ENCODE peak calls at places on chromosomes 5 and 9, in ten cellular contexts. K is KBM-7; B is amniotic stem cell; U is mucosa of descending colon; S is BJ; L is NCI-H2107; Y is cerebellum; T is H4; F is effector memory CD8-positive, alpha-beta T cell; C is GM23338. E is an unnamed sample.

GRCh38 chr9:4328723-4329122 is 28.9 kb upstream of the GLIS3 start:
- DNase-seq in C (no peak), U (no peak), B (no peak), S (no peak), K (no peak), T (no peak), L (no peak), Y (no peak), F (no peak), E (no peak)

GRCh38 chr5:17694922-17695321 is 60.7 kb downstream of the TAF11L14 start:
- DNase-seq in Y (no peak), F (no peak), B (no peak), U (no peak), K (no peak), C (no peak), L (no peak), T (no peak), S (no peak), E (no peak)

GRCh38 chr9:76962732-76963131 is 56.7 kb upstream of the FOXB2 start:
- DNase-seq in Y (no peak), K (no peak), F (no peak), C (peak), L (no peak), T (no peak), U (no peak), S (no peak), B (no peak), E (no peak)

GRCh38 chr5:159135896-159136531 is 36.3 kb upstream of the EBF1 start:
- DNase-seq in Y (no peak), L (no peak), T (peak), F (no peak), U (no peak), B (peak), C (no peak), K (no peak), S (no peak), E (peak)

GRCh38 chr5:139075066-139076050 is 122.8 kb downstream of the SIL1 start:
- DNase-seq in T (no peak), L (no peak), F (no peak), C (no peak), Y (no peak), B (no peak), S (no peak), K (no peak), U (no peak), E (no peak)

GRCh38 chr5:10602031-10602806 is 38.3 kb downstream of the ANKRD33B start:
- DNase-seq in C (no peak), L (no peak), F (no peak), T (no peak), B (no peak), S (no peak), K (no peak), U (no peak), Y (peak), E (no peak)

GRCh38 chr5:118692811-118693342 is 295.5 kb downstream of the DTWD2 start:
- DNase-seq in Y (peak), S (no peak), B (no peak), U (no peak), C (peak), K (no peak), T (no peak), L (no peak), F (no peak), E (no peak)

GRCh38 chr9:13140843-13141592 is 138.5 kb downstream of the MPDZ start:
- DNase-seq in T (no peak), B (no peak), Y (no peak), C (no peak), K (no peak), F (no peak), L (no peak), U (no peak), S (no peak), E (no peak)

GRCh38 chr5:74660863-74661262 is 20.3 kb upstream of the ENC1 start:
- DNase-seq in K (no peak), U (no peak), B (no peak), T (no peak), C (no peak), F (no peak), Y (no peak), S (no peak), L (no peak), E (no peak)

GRCh38 chr5:32522429-32523143 is 62.8 kb upstream of the SUB1 start:
- DNase-seq in Y (no peak), F (no peak), K (peak), S (no peak), T (peak), C (no peak), L (no peak), U (peak), B (no peak), E (no peak)

GRCh38 chr9:129602598-129603415 is 18.1 kb downstream of the C9orf50 start:
- DNase-seq in C (peak), T (no peak), K (peak), B (no peak), L (no peak), U (no peak), Y (no peak), F (no peak), S (no peak), E (no peak)

GRCh38 chr9:135223831-135224230 is 136.4 kb downstream of the OLFM1 start:
- DNase-seq in L (no peak), Y (no peak), B (no peak), F (no peak), K (no peak), C (no peak), U (no peak), S (no peak), T (no peak), E (no peak)

GRCh38 chr9:8610256-8610655 is 810.7 kb upstream of the DMAC1 start:
- DNase-seq in S (no peak), Y (peak), U (no peak), T (no peak), B (no peak), C (no peak), L (no peak), K (no peak), F (no peak), E (no peak)

GRCh38 chr5:40834391-40834848 is 602 bp downstream of the RPL37 start:
- DNase-seq in C (no peak), B (no peak), Y (no peak), S (no peak), U (peak), F (peak), L (no peak), T (peak), K (peak), E (no peak)

GRCh38 chr9:20570086-20570485 is 52.2 kb downstream of the MLLT3 start:
- DNase-seq in S (no peak), F (no peak), U (no peak), Y (no peak), K (no peak), L (no peak), T (no peak), B (no peak), C (no peak), E (no peak)

GRCh38 chr9:70435948-70436347 is 21.5 kb upstream of the KLF9 start:
- DNase-seq in L (no peak), F (no peak), U (no peak), C (no peak), B (peak), K (no peak), Y (no peak), T (peak), S (no peak), E (no peak)

GRCh38 chr5:109692011-109692410 is 2.3 kb downstream of the MAN2A1 start:
- DNase-seq in Y (no peak), L (no peak), U (no peak), S (no peak), T (no peak), B (peak), F (no peak), C (no peak), K (no peak), E (no peak)